ENCODE peak calls at places on chromosomes 3 and 15, in five cellular contexts. One of them, this sample, is unnamed.
A peak's percentile ranks its signal among the peaks of the same experiment; 100 is the strongest.

GRCh38 chr3:126056123-126056522 is 27.8 kb downstream of the SLC41A3 start:
- DNase-seq in RPMI7951: no peak
- DNase-seq in NCI-H748 treated with DMSO at 0.1 percent for 48 hours: no peak
- DNase-seq in psoas muscle: no peak
- DNase-seq in brain microvascular endothelial cell: no peak
- DNase-seq in this sample: no peak

GRCh38 chr15:71082803-71083202 is 32.5 kb upstream of the THSD4 start:
- DNase-seq in RPMI7951: no peak
- DNase-seq in NCI-H748 treated with DMSO at 0.1 percent for 48 hours: no peak
- DNase-seq in psoas muscle: no peak
- DNase-seq in brain microvascular endothelial cell: no peak
- DNase-seq in this sample: no peak

GRCh38 chr3:106457278-106458210 is 588.7 kb upstream of the CBLB start:
- DNase-seq in RPMI7951: peak; percentile 97
- DNase-seq in NCI-H748 treated with DMSO at 0.1 percent for 48 hours: no peak
- DNase-seq in psoas muscle: peak; percentile 78
- DNase-seq in brain microvascular endothelial cell: peak; percentile 82
- DNase-seq in this sample: peak; percentile 2

GRCh38 chr3:148631124-148631903 is 66.4 kb upstream of the AGTR1 start:
- DNase-seq in RPMI7951: no peak
- DNase-seq in NCI-H748 treated with DMSO at 0.1 percent for 48 hours: no peak
- DNase-seq in psoas muscle: no peak
- DNase-seq in brain microvascular endothelial cell: no peak
- DNase-seq in this sample: peak; percentile 22

GRCh38 chr3:9183011-9183410 is 66.4 kb downstream of the SRGAP3 start:
- DNase-seq in RPMI7951: no peak
- DNase-seq in NCI-H748 treated with DMSO at 0.1 percent for 48 hours: no peak
- DNase-seq in psoas muscle: no peak
- DNase-seq in brain microvascular endothelial cell: no peak
- DNase-seq in this sample: no peak

GRCh38 chr3:111803123-111803593 is 55.9 kb upstream of the PHLDB2 start:
- DNase-seq in RPMI7951: peak; percentile 98
- DNase-seq in NCI-H748 treated with DMSO at 0.1 percent for 48 hours: no peak
- DNase-seq in psoas muscle: peak; percentile 85
- DNase-seq in brain microvascular endothelial cell: peak; percentile 95
- DNase-seq in this sample: no peak

GRCh38 chr15:65361708-65362459 is 15.9 kb downstream of the IGDCC3 start:
- DNase-seq in RPMI7951: no peak
- DNase-seq in NCI-H748 treated with DMSO at 0.1 percent for 48 hours: no peak
- DNase-seq in psoas muscle: no peak
- DNase-seq in brain microvascular endothelial cell: no peak
- DNase-seq in this sample: peak; percentile 50

GRCh38 chr15:39079296-39079834 is 501.5 kb upstream of the THBS1 start:
- DNase-seq in RPMI7951: peak; percentile 88
- DNase-seq in NCI-H748 treated with DMSO at 0.1 percent for 48 hours: no peak
- DNase-seq in psoas muscle: no peak
- DNase-seq in brain microvascular endothelial cell: peak; percentile 37
- DNase-seq in this sample: no peak

This sample was measured in left kidney.